ENCODE peak calls at places on chromosome 12, in four cellular contexts. One of them, this sample, is unnamed.

GRCh38 chr12:5798242-5799015 is 146.6 kb downstream of the ANO2 start:
- DNase-seq in K562: no peak
- DNase-seq in HepG2: no peak
- DNase-seq in H1: no peak
- DNase-seq in this sample: no peak

GRCh38 chr12:60402996-60403395 is 807.2 kb downstream of the SLC16A7 start:
- DNase-seq in HepG2: no peak
- DNase-seq in K562: no peak
- DNase-seq in H1: no peak
- DNase-seq in this sample: no peak

GRCh38 chr12:12705833-12706520 is 10.0 kb upstream of the GPR19 start:
- DNase-seq in HepG2: no peak
- DNase-seq in H1: no peak
- DNase-seq in K562: no peak
- DNase-seq in this sample: peak; percentile 13

GRCh38 chr12:12577786-12578185 is 15.1 kb upstream of the DUSP16 start:
- DNase-seq in H1: no peak
- DNase-seq in K562: no peak
- DNase-seq in HepG2: no peak
- DNase-seq in this sample: no peak

GRCh38 chr12:14558377-14559051 is 9.2 kb downstream of the PLBD1 start:
- DNase-seq in H1: no peak
- DNase-seq in HepG2: no peak
- DNase-seq in K562: no peak
- DNase-seq in this sample: no peak

GRCh38 chr12:3753549-3754284 is 808 bp upstream of the CRACR2A start:
- DNase-seq in K562: no peak
- DNase-seq in HepG2: no peak
- DNase-seq in H1: peak; percentile 44
- DNase-seq in this sample: no peak

GRCh38 chr12:114685320-114685781 is 1.4 kb upstream of the TBX3 start:
- DNase-seq in HepG2: no peak
- DNase-seq in H1: peak; percentile 62
- DNase-seq in K562: no peak
- DNase-seq in this sample: no peak

GRCh38 chr12:2306012-2306411 is 253.2 kb downstream of the CACNA1C start:
- DNase-seq in K562: no peak
- DNase-seq in HepG2: no peak
- DNase-seq in H1: no peak
- DNase-seq in this sample: no peak

GRCh38 chr12:100375023-100375737 is 18.3 kb downstream of the SLC17A8 start:
- DNase-seq in H1: no peak
- DNase-seq in K562: no peak
- DNase-seq in HepG2: no peak
- DNase-seq in this sample: no peak

GRCh38 chr12:40375076-40375475 is 150.3 kb downstream of the LRRK2 start:
- DNase-seq in HepG2: peak; percentile 2
- DNase-seq in K562: no peak
- DNase-seq in H1: no peak
- DNase-seq in this sample: peak; percentile 38

GRCh38 chr12:90393654-90394053 is 561.3 kb downstream of the CCER1 start:
- DNase-seq in K562: no peak
- DNase-seq in HepG2: no peak
- DNase-seq in H1: no peak
- DNase-seq in this sample: no peak

GRCh38 chr12:20489645-20490044 is 121.3 kb downstream of the PDE3A start:
- DNase-seq in HepG2: no peak
- DNase-seq in K562: no peak
- DNase-seq in H1: no peak
- DNase-seq in this sample: peak; percentile 70

GRCh38 chr12:60100150-60100549 is 504.3 kb downstream of the SLC16A7 start:
- DNase-seq in K562: no peak
- DNase-seq in H1: no peak
- DNase-seq in HepG2: no peak
- DNase-seq in this sample: no peak

GRCh38 chr12:120821878-120822277 is 82.3 kb downstream of the SPPL3 start:
- DNase-seq in K562: no peak
- DNase-seq in HepG2: no peak
- DNase-seq in H1: no peak
- DNase-seq in this sample: no peak

GRCh38 chr12:80282226-80282625 is 161.8 kb upstream of the PTPRQ start:
- DNase-seq in HepG2: no peak
- DNase-seq in K562: no peak
- DNase-seq in H1: no peak
- DNase-seq in this sample: no peak

GRCh38 chr12:52871291-52871961 is 22.6 kb upstream of the KRT78 start:
- DNase-seq in H1: no peak
- DNase-seq in HepG2: no peak
- DNase-seq in K562: no peak
- DNase-seq in this sample: no peak

GRCh38 chr12:55060470-55060869 is 40.7 kb downstream of the NEUROD4 start:
- DNase-seq in K562: peak; percentile 12
- DNase-seq in HepG2: no peak
- DNase-seq in H1: no peak
- DNase-seq in this sample: no peak

GRCh38 chr12:64797156-64797555 is 27.3 kb upstream of the TBC1D30 start:
- DNase-seq in H1: no peak
- DNase-seq in HepG2: peak; percentile 31
- DNase-seq in K562: no peak
- DNase-seq in this sample: no peak

GRCh38 chr12:103800252-103800771 is 40.7 kb downstream of the NT5DC3 start:
- DNase-seq in K562: peak; percentile 32
- DNase-seq in H1: no peak
- DNase-seq in HepG2: peak; percentile 47
- DNase-seq in this sample: peak; percentile 85

GRCh38 chr12:45214739-45215418 is 1.0 kb upstream of the ANO6 start:
- DNase-seq in K562: no peak
- DNase-seq in HepG2: no peak
- DNase-seq in H1: no peak
- DNase-seq in this sample: peak; percentile 55

GRCh38 chr12:57109207-57110160 is 1.7 kb downstream of the STAT6 start:
- DNase-seq in K562: no peak
- DNase-seq in H1: no peak
- DNase-seq in HepG2: no peak
- DNase-seq in this sample: no peak

GRCh38 chr12:123763093-123763492 is 992 bp downstream of the DNAH10 start:
- DNase-seq in HepG2: no peak
- DNase-seq in K562: no peak
- DNase-seq in H1: peak; percentile 79
- DNase-seq in this sample: no peak

GRCh38 chr12:44847888-44848770 is 28.0 kb downstream of the NELL2 start:
- DNase-seq in HepG2: no peak
- DNase-seq in H1: no peak
- DNase-seq in K562: no peak
- DNase-seq in this sample: no peak

GRCh38 chr12:13337786-13338185 is 141.3 kb downstream of the EMP1 start:
- DNase-seq in HepG2: no peak
- DNase-seq in K562: no peak
- DNase-seq in H1: no peak
- DNase-seq in this sample: no peak

GRCh38 chr12:27905285-27906126 is 67.0 kb downstream of the PTHLH start:
- DNase-seq in HepG2: no peak
- DNase-seq in K562: no peak
- DNase-seq in H1: no peak
- DNase-seq in this sample: no peak

GRCh38 chr12:13135336-13136178 is 32.1 kb upstream of the GSG1 start:
- DNase-seq in K562: peak; percentile 6
- DNase-seq in H1: no peak
- DNase-seq in HepG2: no peak
- DNase-seq in this sample: peak; percentile 46

GRCh38 chr12:26120561-26121274 is 4.1 kb downstream of the BHLHE41 start:
- DNase-seq in K562: no peak
- DNase-seq in H1: no peak
- DNase-seq in HepG2: no peak
- DNase-seq in this sample: no peak

GRCh38 chr12:23944067-23944466 is 5.4 kb downstream of the SOX5 start:
- DNase-seq in K562: no peak
- DNase-seq in H1: no peak
- DNase-seq in HepG2: peak; percentile 25
- DNase-seq in this sample: no peak

GRCh38 chr12:29741342-29742241 is 42.1 kb downstream of the TMTC1 start:
- DNase-seq in H1: no peak
- DNase-seq in HepG2: no peak
- DNase-seq in K562: no peak
- DNase-seq in this sample: peak; percentile 89

GRCh38 chr12:2890388-2891239 is at the start of gene TULP3:
- DNase-seq in HepG2: peak; percentile 95
- DNase-seq in H1: peak; percentile 98
- DNase-seq in K562: peak; percentile 94
- DNase-seq in this sample: peak; percentile 99

GRCh38 chr12:45727994-45728624 is 1.4 kb upstream of the ARID2 start:
- DNase-seq in HepG2: no peak
- DNase-seq in H1: no peak
- DNase-seq in K562: no peak
- DNase-seq in this sample: no peak

GRCh38 chr12:104910196-104910840 is 47.8 kb downstream of the SLC41A2 start:
- DNase-seq in H1: no peak
- DNase-seq in K562: no peak
- DNase-seq in HepG2: no peak
- DNase-seq in this sample: no peak

GRCh38 chr12:121138284-121138683 is 5.6 kb downstream of the P2RX7 start:
- DNase-seq in H1: no peak
- DNase-seq in HepG2: no peak
- DNase-seq in K562: peak; percentile 64
- DNase-seq in this sample: no peak

GRCh38 chr12:67651380-67651695 is 2.8 kb downstream of the DYRK2 start:
- DNase-seq in HepG2: peak; percentile 4
- DNase-seq in K562: no peak
- DNase-seq in H1: no peak
- DNase-seq in this sample: peak; percentile 8

GRCh38 chr12:14873440-14874185 is 12.0 kb downstream of the MGP start:
- DNase-seq in HepG2: no peak
- DNase-seq in H1: no peak
- DNase-seq in K562: no peak
- DNase-seq in this sample: no peak

GRCh38 chr12:121673013-121673441 is 3.6 kb upstream of the MORN3 start:
- DNase-seq in H1: no peak
- DNase-seq in HepG2: no peak
- DNase-seq in K562: peak; percentile 27
- DNase-seq in this sample: no peak

GRCh38 chr12:6280053-6280469 is 30.4 kb upstream of the PLEKHG6 start:
- DNase-seq in HepG2: peak; percentile 93
- DNase-seq in K562: no peak
- DNase-seq in H1: no peak
- DNase-seq in this sample: peak; percentile 81

GRCh38 chr12:89775336-89776005 is 66.8 kb upstream of the ATP2B1 start:
- DNase-seq in K562: no peak
- DNase-seq in H1: no peak
- DNase-seq in HepG2: no peak
- DNase-seq in this sample: no peak

GRCh38 chr12:48110691-48111315 is 4.9 kb upstream of the SENP1 start:
- DNase-seq in H1: no peak
- DNase-seq in HepG2: no peak
- DNase-seq in K562: no peak
- DNase-seq in this sample: no peak
- TF ChIP-seq EZH2 in H1: no peak
- TF ChIP-seq EZH2 in HepG2: no peak
- TF ChIP-seq EZH2 in K562: no peak
- TF ChIP-seq EZH2 in this sample: no peak

DNA sequence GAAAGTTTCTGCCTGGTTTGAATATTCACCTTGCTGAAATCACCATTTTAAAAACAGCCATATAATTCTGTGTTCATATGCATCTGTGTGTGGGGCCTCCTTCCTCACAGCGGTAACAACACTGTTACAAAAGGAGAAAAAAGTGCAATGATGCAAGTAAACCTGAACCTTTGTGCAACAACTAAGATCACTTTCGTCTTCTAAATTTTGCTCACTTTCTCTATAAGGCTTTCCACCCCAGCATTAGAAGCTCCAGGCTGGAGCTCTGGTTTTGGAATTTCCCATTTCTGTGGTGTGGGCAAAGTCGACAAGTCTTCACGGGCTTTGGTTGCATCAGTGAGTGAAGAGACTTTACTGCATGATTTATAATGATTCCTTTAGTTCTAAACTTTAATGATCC is 18.4 kb downstream of the FGD6 start:
- DNase-seq in HepG2: no peak
- DNase-seq in H1: no peak
- DNase-seq in K562: no peak
- DNase-seq in this sample: no peak
- TF ChIP-seq JUN in HepG2: no peak
- TF ChIP-seq JUN in H1: no peak
- TF ChIP-seq JUN in K562: no peak
- TF ChIP-seq JUN in this sample: no peak

GRCh38 chr12:49345048-49345839 is 1.4 kb upstream of the DNAJC22 start:
- DNase-seq in H1: peak; percentile 67
- DNase-seq in K562: no peak
- DNase-seq in HepG2: no peak
- DNase-seq in this sample: no peak

GRCh38 chr12:49348781-49349180 is 2.1 kb downstream of the DNAJC22 start:
- DNase-seq in HepG2: no peak
- DNase-seq in H1: no peak
- DNase-seq in K562: no peak
- DNase-seq in this sample: no peak

GRCh38 chr12:49347307-49348237 is 884 bp downstream of the DNAJC22 start:
- DNase-seq in H1: peak; percentile 98
- DNase-seq in K562: peak; percentile 92
- DNase-seq in HepG2: peak; percentile 95
- DNase-seq in this sample: peak; percentile 69

GRCh38 chr12:49345840-49346658 is 639 bp upstream of the DNAJC22 start:
- DNase-seq in HepG2: no peak
- DNase-seq in K562: peak; percentile 52
- DNase-seq in H1: peak; percentile 74
- DNase-seq in this sample: no peak

GRCh38 chr12:49346659-49347306 is at the start of gene DNAJC22:
- DNase-seq in H1: peak; percentile 77
- DNase-seq in HepG2: no peak
- DNase-seq in K562: peak; percentile 66
- DNase-seq in this sample: no peak
- TF ChIP-seq EZH2 in H1: peak; percentile 87
- TF ChIP-seq EZH2 in HepG2: no peak
- TF ChIP-seq EZH2 in K562: peak; percentile 86
- TF ChIP-seq EZH2 in this sample: peak; percentile 69

DNA sequence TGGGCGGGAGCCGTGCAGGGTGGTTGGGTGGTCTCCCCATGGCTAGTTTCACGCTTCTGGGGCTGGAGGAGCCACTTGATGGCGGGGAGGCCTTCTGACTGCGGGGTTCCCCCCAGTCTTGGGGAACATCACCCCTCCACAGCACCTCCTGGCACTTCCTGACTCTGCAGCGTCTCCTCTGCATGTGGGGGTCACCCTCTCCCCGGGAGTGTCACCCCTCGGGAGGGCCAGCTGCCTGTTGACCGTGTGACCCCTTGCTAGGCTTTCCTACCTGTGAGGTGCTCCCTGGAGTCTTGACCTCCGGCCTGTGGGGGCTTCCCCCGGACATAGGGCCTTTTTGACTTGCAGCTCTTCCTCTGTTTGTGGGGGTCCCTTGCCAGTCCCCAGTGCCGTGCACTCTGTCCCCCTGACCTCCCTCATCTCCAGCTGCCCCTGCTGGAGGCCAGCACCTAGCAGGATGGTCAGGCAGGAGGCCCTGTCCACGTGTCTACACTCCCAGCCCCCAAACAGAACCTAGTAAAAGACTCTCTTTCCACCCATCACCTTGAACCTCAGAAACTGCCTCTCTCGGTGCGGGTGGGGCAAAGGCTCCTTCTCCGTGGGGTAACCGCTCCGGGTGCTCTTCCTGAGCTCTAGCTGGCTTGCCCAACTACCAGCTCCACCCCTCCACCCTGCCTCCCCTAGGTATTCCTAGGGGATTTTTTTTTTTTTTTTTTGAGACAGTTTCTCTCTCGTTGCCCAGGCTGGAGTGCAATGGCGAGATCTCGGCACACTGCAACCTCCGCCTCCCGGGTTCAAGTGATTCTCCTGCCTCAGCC is 727 bp downstream of the AACS start:
- DNase-seq in HepG2: no peak
- DNase-seq in K562: no peak
- DNase-seq in H1: no peak
- DNase-seq in this sample: no peak
- TF ChIP-seq JUN in HepG2: no peak
- TF ChIP-seq JUN in K562: no peak
- TF ChIP-seq JUN in H1: no peak
- TF ChIP-seq JUN in this sample: no peak